ENCODE peak calls at places on chromosome 7, in ten cellular contexts. C, Z, J, U, T, F, V, P, Y and D are unnamed samples.

GRCh38 chr7:1021931-1022330 is 22.4 kb upstream of the GPR146 start:
- DNase-seq in C (no peak), Z (no peak), J (no peak), U (no peak), T (no peak), F (no peak), V (no peak), P (no peak), Y (peak), D (no peak)

GRCh38 chr7:42925630-42926029 is 6.3 kb downstream of the PSMA2 start:
- DNase-seq in C (no peak), Z (no peak), J (no peak), U (no peak), T (no peak), F (no peak), V (no peak), P (no peak), Y (no peak), D (no peak)

GRCh38 chr7:123270553-123270952 is 70.8 kb upstream of the SLC13A1 start:
- DNase-seq in C (no peak), Z (no peak), J (no peak), U (no peak), T (no peak), F (no peak), V (no peak), P (no peak), Y (no peak), D (no peak)

GRCh38 chr7:155807805-155808550 is 4.3 kb downstream of the SHH start:
- DNase-seq in C (no peak), Z (peak), J (no peak), U (no peak), T (no peak), F (no peak), V (no peak), P (no peak), Y (no peak), D (no peak)

GRCh38 chr7:106256137-106256536 is 28.6 kb downstream of the NAMPT start:
- DNase-seq in C (no peak), Z (no peak), J (no peak), U (no peak), T (no peak), F (no peak), V (no peak), P (no peak), Y (no peak), D (no peak)

GRCh38 chr7:147611402-147611801 is 979.2 kb upstream of the C7orf33 start:
- DNase-seq in C (no peak), Z (no peak), J (no peak), U (no peak), T (no peak), F (no peak), V (no peak), P (no peak), Y (no peak), D (no peak)

GRCh38 chr7:5429857-5430611 is 6.4 kb upstream of the TNRC18 start:
- DNase-seq in C (peak), Z (peak), J (no peak), U (no peak), T (no peak), F (no peak), V (peak), P (no peak), Y (peak), D (no peak)

GRCh38 chr7:152602962-152603361 is 73.0 kb downstream of the XRCC2 start:
- DNase-seq in C (no peak), Z (no peak), J (no peak), U (no peak), T (no peak), F (no peak), V (no peak), P (no peak), Y (no peak), D (no peak)

GRCh38 chr7:133354546-133355324 is 101.9 kb downstream of the EXOC4 start:
- DNase-seq in C (no peak), Z (no peak), J (no peak), U (no peak), T (peak), F (no peak), V (no peak), P (no peak), Y (no peak), D (no peak)

GRCh38 chr7:30594540-30595460 is at the start of gene GARS1:
- DNase-seq in C (peak), Z (peak), J (peak), U (peak), T (peak), F (peak), V (peak), P (peak), Y (peak), D (peak)

GRCh38 chr7:30596721-30597120 is 2.0 kb downstream of the GARS1 start:
- DNase-seq in C (no peak), Z (no peak), J (no peak), U (no peak), T (no peak), F (no peak), V (no peak), P (no peak), Y (no peak), D (no peak)

GRCh38 chr7:30596043-30596641 is 1.5 kb downstream of the GARS1 start:
- DNase-seq in C (no peak), Z (peak), J (no peak), U (no peak), T (no peak), F (peak), V (no peak), P (no peak), Y (no peak), D (no peak)

GRCh38 chr7:30594055-30594539 is 581 bp upstream of the GARS1 start:
- DNase-seq in C (no peak), Z (peak), J (no peak), U (peak), T (no peak), F (peak), V (peak), P (peak), Y (no peak), D (no peak)

GRCh38 chr7:30595461-30596042 is 874 bp downstream of the GARS1 start:
- DNase-seq in C (no peak), Z (peak), J (no peak), U (no peak), T (no peak), F (no peak), V (no peak), P (no peak), Y (no peak), D (no peak)
- H3K27ac ChIP-seq in C (peak), Z (peak), J (peak), U (peak), T (peak), F (peak), V (peak), P (peak), Y (peak), D (peak)

GRCh38 chr7:37493810-37494209 is 45.1 kb upstream of the ELMO1 start:
- DNase-seq in C (no peak), Z (no peak), J (no peak), U (no peak), T (no peak), F (no peak), V (no peak), P (no peak), Y (no peak), D (no peak)

GRCh38 chr7:37495574-37496184 is 47.0 kb upstream of the ELMO1 start:
- DNase-seq in C (peak), Z (no peak), J (no peak), U (no peak), T (no peak), F (peak), V (no peak), P (no peak), Y (no peak), D (no peak)

GRCh38 chr7:37491919-37492694 is 43.4 kb upstream of the ELMO1 start:
- DNase-seq in C (peak), Z (no peak), J (no peak), U (no peak), T (no peak), F (no peak), V (no peak), P (no peak), Y (no peak), D (no peak)

GRCh38 chr7:37493123-37493522 is 44.5 kb upstream of the ELMO1 start:
- DNase-seq in C (no peak), Z (no peak), J (no peak), U (no peak), T (no peak), F (no peak), V (no peak), P (no peak), Y (no peak), D (no peak)

DNA sequence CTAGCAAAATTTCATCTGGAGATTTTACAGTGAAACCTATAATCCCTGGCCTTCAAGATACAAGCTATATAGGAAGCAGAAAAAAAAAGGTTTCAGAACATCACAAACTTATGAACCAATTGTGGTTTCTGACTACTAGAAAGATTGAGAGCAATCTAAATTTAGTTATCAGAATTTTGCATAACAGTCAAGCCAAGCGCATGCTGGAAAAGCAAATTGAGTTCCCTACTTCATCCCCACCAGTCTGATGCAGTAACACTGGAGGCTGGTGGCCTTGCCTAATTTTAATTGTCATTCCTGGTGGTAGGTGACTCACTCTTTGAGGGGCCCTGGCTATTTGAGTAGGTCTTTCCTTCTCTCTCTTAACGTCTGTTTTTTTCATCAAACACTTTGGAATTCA is 46.3 kb upstream of the ELMO1 start:
- DNase-seq in C (no peak), Z (no peak), J (no peak), U (no peak), T (no peak), F (no peak), V (no peak), P (no peak), Y (no peak), D (no peak)
- H3K27ac ChIP-seq in C (no peak), Z (no peak), J (no peak), U (no peak), T (no peak), F (no peak), V (no peak), P (no peak), Y (no peak), D (no peak)

GRCh38 chr7:17307558-17307957 is 9.1 kb downstream of the AHR start:
- DNase-seq in C (no peak), Z (no peak), J (no peak), U (no peak), T (no peak), F (no peak), V (no peak), P (no peak), Y (no peak), D (no peak)

GRCh38 chr7:17307969-17308648 is 9.7 kb downstream of the AHR start:
- DNase-seq in C (no peak), Z (no peak), J (no peak), U (no peak), T (no peak), F (no peak), V (no peak), P (no peak), Y (no peak), D (no peak)

GRCh38 chr7:17304926-17305325 is 6.5 kb downstream of the AHR start:
- DNase-seq in C (no peak), Z (no peak), J (no peak), U (no peak), T (peak), F (peak), V (no peak), P (no peak), Y (no peak), D (peak)

GRCh38 chr7:17305387-17306171 is 7.1 kb downstream of the AHR start:
- DNase-seq in C (no peak), Z (no peak), J (no peak), U (no peak), T (no peak), F (no peak), V (no peak), P (no peak), Y (no peak), D (no peak)

DNA sequence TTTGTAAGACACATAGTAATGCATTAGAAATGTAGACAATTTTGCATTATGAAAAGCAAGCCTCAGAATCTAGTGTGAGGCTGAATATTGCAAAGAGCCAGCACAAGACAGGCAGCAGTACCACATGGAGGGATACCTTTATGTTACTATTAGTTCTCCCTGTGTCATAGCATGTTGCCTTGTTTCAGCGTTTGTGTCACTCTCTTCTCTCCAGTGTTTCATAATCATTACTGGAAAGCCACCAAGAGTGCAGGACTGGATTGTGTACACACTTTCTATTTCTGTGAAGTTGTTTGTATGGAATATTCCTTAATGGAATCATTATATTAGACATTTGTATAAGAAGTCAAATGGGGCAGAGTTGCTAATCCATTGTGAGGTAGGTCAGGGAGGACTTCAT is 8.6 kb downstream of the AHR start:
- DNase-seq in C (no peak), Z (no peak), J (no peak), U (no peak), T (no peak), F (no peak), V (no peak), P (no peak), Y (no peak), D (no peak)
- H3K27ac ChIP-seq in C (no peak), Z (peak), J (peak), U (peak), T (no peak), F (no peak), V (no peak), P (no peak), Y (no peak), D (no peak)

DNA sequence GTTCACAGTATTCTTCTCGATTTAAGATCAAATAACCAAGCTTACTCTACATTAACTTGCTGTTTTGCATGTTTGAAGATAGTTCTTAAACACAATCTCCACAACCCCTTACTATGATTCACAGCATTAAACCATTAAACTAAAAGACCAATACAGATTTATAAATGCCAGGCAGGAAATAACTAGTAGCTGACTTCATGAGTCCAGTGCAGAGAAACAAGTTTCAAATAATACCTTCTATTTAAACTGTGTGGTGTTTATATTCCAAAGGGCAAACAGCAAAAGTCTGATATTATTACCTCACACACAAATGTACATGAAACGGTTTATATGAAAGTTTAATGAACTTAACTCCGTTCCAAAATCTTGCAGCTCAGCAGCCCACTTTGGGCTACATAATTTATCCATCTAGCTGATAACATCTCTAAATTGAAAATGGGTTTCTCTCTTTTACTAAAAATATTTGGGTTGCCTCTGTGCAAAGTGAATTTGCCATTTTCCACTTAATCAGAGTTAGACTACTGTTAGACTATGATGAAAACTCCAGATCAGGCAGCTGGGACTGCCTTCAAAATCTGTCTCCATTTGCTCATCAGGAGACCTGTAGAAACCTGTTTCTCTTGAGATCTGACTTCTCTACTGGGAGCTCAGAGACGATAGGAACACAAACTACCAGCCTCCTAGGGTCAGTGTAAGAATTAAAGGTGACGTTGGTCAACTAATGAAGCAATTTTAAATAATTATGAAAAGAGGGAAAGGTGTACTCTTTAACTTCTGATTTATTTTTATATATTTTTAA is 287.3 kb downstream of the FZD1 start:
- DNase-seq in C (no peak), Z (no peak), J (no peak), U (no peak), T (no peak), F (no peak), V (no peak), P (no peak), Y (no peak), D (no peak)
- H3K27ac ChIP-seq in C (no peak), Z (no peak), J (no peak), U (no peak), T (no peak), F (no peak), V (no peak), P (no peak), Y (no peak), D (peak)

GRCh38 chr7:47327698-47328391 is 254.1 kb downstream of the TNS3 start:
- DNase-seq in C (peak), Z (peak), J (peak), U (peak), T (peak), F (no peak), V (peak), P (no peak), Y (peak), D (no peak)
- H3K27ac ChIP-seq in C (peak), Z (peak), J (peak), U (peak), T (peak), F (no peak), V (peak), P (no peak), Y (peak), D (no peak)

GRCh38 chr7:22386865-22387264 is 29.9 kb upstream of the RAPGEF5 start:
- DNase-seq in C (no peak), Z (no peak), J (no peak), U (no peak), T (no peak), F (no peak), V (no peak), P (no peak), Y (no peak), D (no peak)
- H3K27ac ChIP-seq in C (no peak), Z (no peak), J (no peak), U (no peak), T (no peak), F (no peak), V (no peak), P (no peak), Y (no peak), D (no peak)

GRCh38 chr7:94970085-94970576 is 62.7 kb downstream of the PPP1R9A start:
- DNase-seq in C (no peak), Z (no peak), J (no peak), U (no peak), T (no peak), F (no peak), V (no peak), P (no peak), Y (no peak), D (no peak)
- H3K27ac ChIP-seq in C (no peak), Z (no peak), J (no peak), U (no peak), T (no peak), F (peak), V (no peak), P (no peak), Y (no peak), D (no peak)